ENCODE peak calls at places on chromosomes 13 and 19, in eight cellular contexts. One of them, this sample, is unnamed.
A peak's percentile ranks its signal among the peaks of the same experiment; 100 is the strongest.

GRCh38 chr13:48233886-48234488 is 981 bp downstream of the ITM2B start:
- DNase-seq in foreskin fibroblast: peak; percentile 58
- DNase-seq in lung: no peak
- DNase-seq in HCT116: no peak
- DNase-seq in kidney epithelial cell: no peak
- DNase-seq in A673: no peak
- DNase-seq in sigmoid colon: peak; percentile 65
- DNase-seq in cardiac fibroblast: peak; percentile 72
- DNase-seq in this sample: no peak

GRCh38 chr13:46526763-46527162 is 26.2 kb upstream of the LRCH1 start:
- DNase-seq in foreskin fibroblast: no peak
- DNase-seq in lung: no peak
- DNase-seq in HCT116: no peak
- DNase-seq in kidney epithelial cell: no peak
- DNase-seq in A673: no peak
- DNase-seq in sigmoid colon: no peak
- DNase-seq in cardiac fibroblast: no peak
- DNase-seq in this sample: no peak

GRCh38 chr19:52689804-52690394 is 44.9 kb downstream of the ZNF611 start:
- DNase-seq in foreskin fibroblast: peak; percentile 45
- DNase-seq in lung: peak; percentile 51
- DNase-seq in HCT116: no peak
- DNase-seq in kidney epithelial cell: no peak
- DNase-seq in A673: no peak
- DNase-seq in sigmoid colon: peak; percentile 82
- DNase-seq in cardiac fibroblast: no peak
- DNase-seq in this sample: no peak

GRCh38 chr13:59112375-59112774 is 1051.4 kb downstream of the DIAPH3 start:
- DNase-seq in foreskin fibroblast: peak; percentile 82
- DNase-seq in lung: no peak
- DNase-seq in HCT116: no peak
- DNase-seq in kidney epithelial cell: peak; percentile 91
- DNase-seq in A673: peak; percentile 79
- DNase-seq in sigmoid colon: peak; percentile 63
- DNase-seq in cardiac fibroblast: peak; percentile 98
- DNase-seq in this sample: peak; percentile 2

GRCh38 chr13:53189162-53189561 is 160.5 kb downstream of the OLFM4 start:
- DNase-seq in foreskin fibroblast: no peak
- DNase-seq in lung: no peak
- DNase-seq in HCT116: no peak
- DNase-seq in kidney epithelial cell: no peak
- DNase-seq in A673: peak; percentile 28
- DNase-seq in sigmoid colon: no peak
- DNase-seq in cardiac fibroblast: no peak
- DNase-seq in this sample: no peak

GRCh38 chr19:16039081-16039480 is 37.2 kb upstream of the TPM4 start:
- DNase-seq in foreskin fibroblast: no peak
- DNase-seq in lung: no peak
- DNase-seq in HCT116: no peak
- DNase-seq in kidney epithelial cell: no peak
- DNase-seq in A673: no peak
- DNase-seq in sigmoid colon: no peak
- DNase-seq in cardiac fibroblast: no peak
- DNase-seq in this sample: no peak

GRCh38 chr13:44103721-44104490 is 224.2 kb downstream of the LACC1 start:
- DNase-seq in foreskin fibroblast: no peak
- DNase-seq in lung: no peak
- DNase-seq in HCT116: no peak
- DNase-seq in kidney epithelial cell: no peak
- DNase-seq in A673: no peak
- DNase-seq in sigmoid colon: no peak
- DNase-seq in cardiac fibroblast: no peak
- DNase-seq in this sample: no peak

GRCh38 chr13:112586334-112586733 is 1.6 kb downstream of the TUBGCP3 start:
- DNase-seq in foreskin fibroblast: no peak
- DNase-seq in lung: no peak
- DNase-seq in HCT116: no peak
- DNase-seq in kidney epithelial cell: no peak
- DNase-seq in A673: no peak
- DNase-seq in sigmoid colon: no peak
- DNase-seq in cardiac fibroblast: no peak
- DNase-seq in this sample: no peak

GRCh38 chr19:39997595-39998216 is 846 bp downstream of the ZNF546 start:
- DNase-seq in foreskin fibroblast: peak; percentile 80
- DNase-seq in lung: no peak
- DNase-seq in HCT116: no peak
- DNase-seq in kidney epithelial cell: no peak
- DNase-seq in A673: no peak
- DNase-seq in sigmoid colon: no peak
- DNase-seq in cardiac fibroblast: no peak
- DNase-seq in this sample: no peak

GRCh38 chr19:400976-401835 is 7.7 kb downstream of the C2CD4C start:
- DNase-seq in foreskin fibroblast: no peak
- DNase-seq in lung: no peak
- DNase-seq in HCT116: no peak
- DNase-seq in kidney epithelial cell: no peak
- DNase-seq in A673: no peak
- DNase-seq in sigmoid colon: no peak
- DNase-seq in cardiac fibroblast: no peak
- DNase-seq in this sample: no peak

GRCh38 chr13:43433691-43434121 is 353.1 kb downstream of the ENOX1 start:
- DNase-seq in foreskin fibroblast: peak; percentile 40
- DNase-seq in lung: no peak
- DNase-seq in HCT116: no peak
- DNase-seq in kidney epithelial cell: no peak
- DNase-seq in A673: no peak
- DNase-seq in sigmoid colon: no peak
- DNase-seq in cardiac fibroblast: no peak
- DNase-seq in this sample: no peak

GRCh38 chr13:41008349-41008980 is 10.7 kb downstream of the ELF1 start:
- DNase-seq in foreskin fibroblast: peak; percentile 84
- DNase-seq in lung: no peak
- DNase-seq in HCT116: no peak
- DNase-seq in kidney epithelial cell: no peak
- DNase-seq in A673: no peak
- DNase-seq in sigmoid colon: no peak
- DNase-seq in cardiac fibroblast: peak; percentile 89
- DNase-seq in this sample: no peak

GRCh38 chr13:45299194-45299593 is 41.8 kb downstream of the TPT1 start:
- DNase-seq in foreskin fibroblast: peak; percentile 40
- DNase-seq in lung: no peak
- DNase-seq in HCT116: no peak
- DNase-seq in kidney epithelial cell: no peak
- DNase-seq in A673: no peak
- DNase-seq in sigmoid colon: no peak
- DNase-seq in cardiac fibroblast: peak; percentile 59
- DNase-seq in this sample: no peak

GRCh38 chr13:110226051-110226562 is 80.8 kb downstream of the COL4A1 start:
- DNase-seq in foreskin fibroblast: no peak
- DNase-seq in lung: no peak
- DNase-seq in HCT116: no peak
- DNase-seq in kidney epithelial cell: no peak
- DNase-seq in A673: no peak
- DNase-seq in sigmoid colon: no peak
- DNase-seq in cardiac fibroblast: peak; percentile 58
- DNase-seq in this sample: no peak

GRCh38 chr13:53015044-53015443 is 13.6 kb upstream of the OLFM4 start:
- DNase-seq in foreskin fibroblast: no peak
- DNase-seq in lung: no peak
- DNase-seq in HCT116: no peak
- DNase-seq in kidney epithelial cell: no peak
- DNase-seq in A673: no peak
- DNase-seq in sigmoid colon: no peak
- DNase-seq in cardiac fibroblast: no peak
- DNase-seq in this sample: no peak

GRCh38 chr19:16368385-16369305 is 44.0 kb downstream of the KLF2 start:
- DNase-seq in foreskin fibroblast: no peak
- DNase-seq in lung: no peak
- DNase-seq in HCT116: no peak
- DNase-seq in kidney epithelial cell: no peak
- DNase-seq in A673: no peak
- DNase-seq in sigmoid colon: peak; percentile 29
- DNase-seq in cardiac fibroblast: no peak
- DNase-seq in this sample: no peak

GRCh38 chr19:45506991-45507863 is at the start of gene VASP:
- DNase-seq in foreskin fibroblast: peak; percentile 93
- DNase-seq in lung: peak; percentile 92
- DNase-seq in HCT116: peak; percentile 81
- DNase-seq in kidney epithelial cell: no peak
- DNase-seq in A673: peak; percentile 95
- DNase-seq in sigmoid colon: peak; percentile 95
- DNase-seq in cardiac fibroblast: peak; percentile 88
- DNase-seq in this sample: no peak
- TF ChIP-seq CTCF in foreskin fibroblast: no peak
- TF ChIP-seq CTCF in lung: peak; percentile 33
- TF ChIP-seq CTCF in HCT116: no peak
- TF ChIP-seq CTCF in kidney epithelial cell: no peak
- TF ChIP-seq CTCF in A673: no peak
- TF ChIP-seq CTCF in sigmoid colon: no peak
- TF ChIP-seq CTCF in cardiac fibroblast: no peak
- TF ChIP-seq CTCF in this sample: no peak

GRCh38 chr19:50633973-50634372 is 5.7 kb downstream of the SYT3 start:
- DNase-seq in foreskin fibroblast: no peak
- DNase-seq in lung: no peak
- DNase-seq in HCT116: no peak
- DNase-seq in kidney epithelial cell: no peak
- DNase-seq in A673: no peak
- DNase-seq in sigmoid colon: no peak
- DNase-seq in cardiac fibroblast: no peak
- DNase-seq in this sample: no peak
- H3K4me3 ChIP-seq in foreskin fibroblast: no peak overlapping the region
- H3K4me3 ChIP-seq in lung: no peak overlapping the region
- H3K4me3 ChIP-seq in HCT116: no peak overlapping the region
- H3K4me3 ChIP-seq in kidney epithelial cell: no peak overlapping the region
- H3K4me3 ChIP-seq in A673: no peak overlapping the region
- H3K4me3 ChIP-seq in sigmoid colon: no peak overlapping the region
- H3K4me3 ChIP-seq in cardiac fibroblast: no peak overlapping the region
- H3K4me3 ChIP-seq in this sample: no peak overlapping the region

GRCh38 chr19:4010808-4011110 is 3.2 kb downstream of the PIAS4 start:
- DNase-seq in foreskin fibroblast: no peak
- DNase-seq in lung: no peak
- DNase-seq in HCT116: no peak
- DNase-seq in kidney epithelial cell: no peak
- DNase-seq in A673: no peak
- DNase-seq in sigmoid colon: no peak
- DNase-seq in cardiac fibroblast: no peak
- DNase-seq in this sample: no peak

GRCh38 chr19:4009990-4010807 is 2.7 kb downstream of the PIAS4 start:
- DNase-seq in foreskin fibroblast: peak; percentile 50
- DNase-seq in lung: no peak
- DNase-seq in HCT116: no peak
- DNase-seq in kidney epithelial cell: no peak
- DNase-seq in A673: no peak
- DNase-seq in sigmoid colon: peak; percentile 78
- DNase-seq in cardiac fibroblast: no peak
- DNase-seq in this sample: no peak

GRCh38 chr19:4012092-4012974 is 4.8 kb downstream of the PIAS4 start:
- DNase-seq in foreskin fibroblast: no peak
- DNase-seq in lung: no peak
- DNase-seq in HCT116: no peak
- DNase-seq in kidney epithelial cell: no peak
- DNase-seq in A673: no peak
- DNase-seq in sigmoid colon: peak; percentile 85
- DNase-seq in cardiac fibroblast: no peak
- DNase-seq in this sample: no peak

GRCh38 chr19:4007836-4008539 is 452 bp downstream of the PIAS4 start:
- DNase-seq in foreskin fibroblast: peak; percentile 48
- DNase-seq in lung: no peak
- DNase-seq in HCT116: no peak
- DNase-seq in kidney epithelial cell: no peak
- DNase-seq in A673: peak; percentile 47
- DNase-seq in sigmoid colon: no peak
- DNase-seq in cardiac fibroblast: no peak
- DNase-seq in this sample: no peak

GRCh38 chr19:4007021-4007835 is at the start of gene PIAS4:
- DNase-seq in foreskin fibroblast: peak; percentile 98
- DNase-seq in lung: peak; percentile 93
- DNase-seq in HCT116: peak; percentile 88
- DNase-seq in kidney epithelial cell: peak; percentile 62
- DNase-seq in A673: peak; percentile 98
- DNase-seq in sigmoid colon: peak; percentile 97
- DNase-seq in cardiac fibroblast: peak; percentile 91
- DNase-seq in this sample: peak; percentile 63
- TF ChIP-seq CTCF in foreskin fibroblast: no peak
- TF ChIP-seq CTCF in lung: no peak
- TF ChIP-seq CTCF in HCT116: no peak
- TF ChIP-seq CTCF in kidney epithelial cell: no peak
- TF ChIP-seq CTCF in A673: no peak
- TF ChIP-seq CTCF in sigmoid colon: no peak
- TF ChIP-seq CTCF in cardiac fibroblast: no peak
- TF ChIP-seq CTCF in this sample: no peak

GRCh38 chr19:47461876-47462275 is 9.8 kb downstream of the SLC8A2 start:
- DNase-seq in foreskin fibroblast: no peak
- DNase-seq in lung: no peak
- DNase-seq in HCT116: no peak
- DNase-seq in kidney epithelial cell: no peak
- DNase-seq in A673: no peak
- DNase-seq in sigmoid colon: no peak
- DNase-seq in cardiac fibroblast: no peak
- DNase-seq in this sample: no peak

GRCh38 chr19:47459477-47459876 is 12.2 kb downstream of the SLC8A2 start:
- DNase-seq in foreskin fibroblast: no peak
- DNase-seq in lung: no peak
- DNase-seq in HCT116: no peak
- DNase-seq in kidney epithelial cell: no peak
- DNase-seq in A673: no peak
- DNase-seq in sigmoid colon: no peak
- DNase-seq in cardiac fibroblast: no peak
- DNase-seq in this sample: no peak

GRCh38 chr19:47458672-47459071 is 13.0 kb downstream of the SLC8A2 start:
- DNase-seq in foreskin fibroblast: no peak
- DNase-seq in lung: no peak
- DNase-seq in HCT116: no peak
- DNase-seq in kidney epithelial cell: no peak
- DNase-seq in A673: no peak
- DNase-seq in sigmoid colon: no peak
- DNase-seq in cardiac fibroblast: no peak
- DNase-seq in this sample: no peak

DNA sequence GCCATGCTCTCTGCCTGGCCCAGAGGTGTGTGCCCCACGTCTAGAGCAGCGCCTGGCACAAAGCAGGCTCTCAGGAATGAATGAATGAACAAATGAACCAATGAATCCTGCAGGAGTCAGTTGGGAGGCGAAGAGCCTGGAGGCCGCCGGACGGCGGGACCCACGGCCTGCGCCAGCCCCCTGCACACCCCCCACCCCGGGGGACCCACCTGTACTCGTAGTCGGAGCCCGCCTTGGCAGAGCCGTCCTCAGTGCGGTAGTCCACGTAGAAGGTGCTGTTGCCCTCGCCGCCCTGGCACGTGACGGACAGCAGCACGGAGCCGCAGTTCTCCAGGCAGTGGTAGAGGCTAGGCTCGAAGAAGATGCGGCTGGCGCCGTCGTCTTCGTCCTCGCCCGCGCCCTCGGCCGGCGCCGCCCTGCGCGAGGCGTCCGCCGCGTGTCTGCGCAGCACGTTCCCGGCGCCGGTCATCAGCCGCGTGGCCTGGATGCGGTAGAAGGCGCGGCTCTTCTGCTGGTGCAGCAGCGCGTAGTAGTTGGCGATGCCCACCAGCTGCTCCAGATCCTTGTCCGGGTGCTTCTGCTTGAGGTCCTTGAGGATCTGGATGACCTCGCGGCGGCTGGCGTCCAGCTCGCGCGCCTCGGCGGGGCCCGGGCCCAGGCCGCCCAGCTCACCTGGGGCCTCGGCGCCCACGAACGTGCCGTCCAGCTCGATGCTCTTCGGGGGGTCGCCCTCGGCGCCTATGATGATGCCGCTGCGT is 14.8 kb downstream of the SLC8A2 start:
- DNase-seq in foreskin fibroblast: peak; percentile 22
- DNase-seq in lung: no peak
- DNase-seq in HCT116: no peak
- DNase-seq in kidney epithelial cell: no peak
- DNase-seq in A673: no peak
- DNase-seq in sigmoid colon: no peak
- DNase-seq in cardiac fibroblast: no peak
- DNase-seq in this sample: no peak
- H3K4me3 ChIP-seq in foreskin fibroblast: no peak overlapping the region
- H3K4me3 ChIP-seq in lung: no peak overlapping the region
- H3K4me3 ChIP-seq in HCT116: no peak overlapping the region
- H3K4me3 ChIP-seq in kidney epithelial cell: no peak overlapping the region
- H3K4me3 ChIP-seq in A673: no peak overlapping the region
- H3K4me3 ChIP-seq in sigmoid colon: no peak overlapping the region
- H3K4me3 ChIP-seq in cardiac fibroblast: no peak overlapping the region
- H3K4me3 ChIP-seq in this sample: no peak overlapping the region

This sample was measured in HFF-Myc.